ENCODE peak calls at places on chromosomes 5 and 9, in four cellular contexts. F is nephron progenitor cell, Z is brain microvascular endothelial cell, I is left lung. H is an unnamed sample.

GRCh38 chr5:59798862-59799667 is 94.5 kb downstream of the PDE4D start:
- DNase-seq in F (no peak), Z (no peak), I (no peak), H (no peak)

GRCh38 chr5:65924366-65925093 is 1.8 kb upstream of the ERBIN start:
- DNase-seq in F (no peak), Z (no peak), I (no peak), H (no peak)

GRCh38 chr5:135139397-135140134 is 105.5 kb upstream of the PITX1 start:
- DNase-seq in F (peak), Z (peak), I (no peak), H (no peak)

GRCh38 chr9:133826289-133827085 is 88.3 kb upstream of the SARDH start:
- DNase-seq in F (no peak), Z (no peak), I (no peak), H (no peak)

GRCh38 chr9:15243086-15243485 is 63.9 kb downstream of the TTC39B start:
- DNase-seq in F (no peak), Z (no peak), I (no peak), H (no peak)

GRCh38 chr5:116130471-116130870 is 45.6 kb downstream of the COMMD10 start:
- DNase-seq in F (no peak), Z (peak), I (no peak), H (no peak)

GRCh38 chr5:108788142-108788541 is 40.4 kb downstream of the FER start:
- DNase-seq in F (no peak), Z (no peak), I (no peak), H (no peak)

GRCh38 chr9:136326061-136326776 is 1.1 kb upstream of the GPSM1 start:
- DNase-seq in F (peak), Z (peak), I (no peak), H (no peak)

GRCh38 chr5:179819296-179820126 is 1.2 kb upstream of the SQSTM1 start:
- DNase-seq in F (peak), Z (peak), I (peak), H (peak)

GRCh38 chr5:120134944-120135343 is 329.2 kb upstream of the PRR16 start:
- DNase-seq in F (no peak), Z (no peak), I (no peak), H (no peak)

GRCh38 chr9:131661954-131662621 is 77.8 kb downstream of the RAPGEF1 start:
- DNase-seq in F (no peak), Z (no peak), I (no peak), H (no peak)

GRCh38 chr5:6328173-6328572 is 50.2 kb downstream of the MED10 start:
- DNase-seq in F (peak), Z (peak), I (no peak), H (no peak)

GRCh38 chr5:131169810-131170539 is 769 bp upstream of the LYRM7 start:
- DNase-seq in F (no peak), Z (no peak), I (no peak), H (no peak)

GRCh38 chr9:129888085-129888808 is 53.0 kb downstream of the USP20 start:
- DNase-seq in F (no peak), Z (no peak), I (peak), H (peak)

GRCh38 chr5:36027711-36028110 is 36.5 kb upstream of the UGT3A1 start:
- DNase-seq in F (no peak), Z (no peak), I (no peak), H (no peak)

GRCh38 chr5:10536511-10536910 is 27.4 kb upstream of the ANKRD33B start:
- DNase-seq in F (no peak), Z (no peak), I (no peak), H (no peak)

GRCh38 chr5:40277161-40277906 is 402.4 kb upstream of the PTGER4 start:
- DNase-seq in F (no peak), Z (no peak), I (no peak), H (no peak)

GRCh38 chr5:150000990-150001659 is 586 bp downstream of the HMGXB3 start:
- DNase-seq in F (peak), Z (no peak), I (peak), H (peak)

GRCh38 chr5:38347040-38347763 is 88.8 kb downstream of the EGFLAM start:
- DNase-seq in F (no peak), Z (peak), I (no peak), H (no peak)

GRCh38 chr9:38309324-38310195 is 82.9 kb upstream of the ALDH1B1 start:
- DNase-seq in F (no peak), Z (no peak), I (no peak), H (no peak)

GRCh38 chr9:130607640-130608420 is 28.5 kb downstream of the FUBP3 start:
- DNase-seq in F (no peak), Z (peak), I (no peak), H (no peak)

GRCh38 chr5:65967288-65968066 is 41.1 kb downstream of the ERBIN start:
- DNase-seq in F (no peak), Z (no peak), I (no peak), H (no peak)

GRCh38 chr9:72315510-72316287 is 49.3 kb downstream of the ZFAND5 start:
- DNase-seq in F (peak), Z (no peak), I (peak), H (no peak)

GRCh38 chr5:50856720-50857119 is 190.3 kb downstream of the PARP8 start:
- DNase-seq in F (no peak), Z (no peak), I (no peak), H (no peak)

GRCh38 chr5:131983244-131983771 is 28.1 kb downstream of the ACSL6 start:
- DNase-seq in F (peak), Z (no peak), I (no peak), H (no peak)

GRCh38 chr5:79488775-79489174 is 25.2 kb downstream of the HOMER1 start:
- DNase-seq in F (no peak), Z (no peak), I (no peak), H (no peak)

GRCh38 chr9:6414291-6414690 is 1.3 kb downstream of the UHRF2 start:
- DNase-seq in F (peak), Z (peak), I (no peak), H (no peak)

GRCh38 chr9:116749176-116749575 is 62.1 kb downstream of the TRIM32 start:
- DNase-seq in F (no peak), Z (no peak), I (no peak), H (no peak)

GRCh38 chr9:116753389-116753788 is 66.3 kb downstream of the TRIM32 start:
- DNase-seq in F (no peak), Z (no peak), I (no peak), H (no peak)

DNA sequence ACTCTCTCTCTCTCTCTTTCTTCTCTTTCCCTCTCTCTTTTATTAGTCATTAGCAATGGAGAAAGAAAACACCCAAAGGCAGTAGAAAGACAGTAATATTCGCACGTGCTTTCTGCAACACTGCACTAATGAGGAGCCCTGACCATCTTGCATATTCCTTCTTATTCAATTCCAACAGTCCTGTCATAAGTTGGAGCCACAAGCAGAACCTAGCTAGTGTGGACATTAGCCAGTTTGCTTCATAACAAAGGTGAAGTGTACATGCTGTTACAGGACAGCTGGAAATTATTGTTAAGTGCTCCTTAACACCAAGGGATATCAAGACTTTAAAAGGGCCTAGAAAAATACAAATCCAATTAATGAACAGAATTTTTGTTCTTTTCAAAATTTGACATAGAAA is 63.4 kb downstream of the TRIM32 start:
- DNase-seq in F (no peak), Z (no peak), I (no peak), H (no peak)
- TF ChIP-seq CTCF in F (no peak), Z (no peak), I (no peak), H (no peak)

GRCh38 chr5:820245-820644 is 30.5 kb downstream of the ZDHHC11 start:
- DNase-seq in F (no peak), Z (no peak), I (no peak), H (no peak)

GRCh38 chr5:819078-819477 is 31.7 kb downstream of the ZDHHC11 start:
- DNase-seq in F (no peak), Z (no peak), I (no peak), H (no peak)

GRCh38 chr5:816176-816575 is 31.6 kb upstream of the ZDHHC11B start:
- DNase-seq in F (no peak), Z (no peak), I (no peak), H (no peak)

DNA sequence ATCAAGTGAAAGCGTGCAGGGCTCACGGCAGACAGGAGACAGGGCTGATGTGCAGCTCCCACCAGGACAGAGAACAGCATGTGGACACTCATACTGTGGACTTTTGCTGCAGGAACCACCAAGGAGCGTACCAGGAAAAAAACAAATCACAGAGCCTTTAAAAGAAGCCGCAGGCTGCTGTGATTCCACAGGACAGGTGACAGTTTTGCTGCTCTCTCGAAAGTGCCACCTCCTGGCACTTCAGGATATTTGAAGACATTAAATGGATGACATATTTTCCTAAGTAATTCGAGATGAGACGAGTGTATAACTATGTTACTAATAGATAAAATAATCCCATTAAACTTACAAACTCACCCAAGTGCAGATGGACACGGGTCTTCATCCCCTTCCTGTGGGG is 29.3 kb downstream of the ZDHHC11 start:
- DNase-seq in F (no peak), Z (no peak), I (no peak), H (no peak)
- TF ChIP-seq CTCF in F (no peak), Z (no peak), I (no peak), H (no peak)

GRCh38 chr9:105413486-105414068 is 34.3 kb upstream of the FSD1L start:
- DNase-seq in F (no peak), Z (peak), I (no peak), H (no peak)
- TF ChIP-seq CTCF in F (no peak), Z (peak), I (no peak), H (no peak)

GRCh38 chr5:112861638-112861985 is 525 bp downstream of the SRP19 start:
- DNase-seq in F (no peak), Z (no peak), I (no peak), H (no peak)

GRCh38 chr5:112863549-112863948 is 2.5 kb downstream of the SRP19 start:
- DNase-seq in F (no peak), Z (peak), I (no peak), H (no peak)

GRCh38 chr5:112857866-112858265 is 3.2 kb upstream of the SRP19 start:
- DNase-seq in F (no peak), Z (no peak), I (no peak), H (no peak)

GRCh38 chr5:112862085-112862484 is 998 bp downstream of the SRP19 start:
- DNase-seq in F (peak), Z (no peak), I (no peak), H (no peak)

DNA sequence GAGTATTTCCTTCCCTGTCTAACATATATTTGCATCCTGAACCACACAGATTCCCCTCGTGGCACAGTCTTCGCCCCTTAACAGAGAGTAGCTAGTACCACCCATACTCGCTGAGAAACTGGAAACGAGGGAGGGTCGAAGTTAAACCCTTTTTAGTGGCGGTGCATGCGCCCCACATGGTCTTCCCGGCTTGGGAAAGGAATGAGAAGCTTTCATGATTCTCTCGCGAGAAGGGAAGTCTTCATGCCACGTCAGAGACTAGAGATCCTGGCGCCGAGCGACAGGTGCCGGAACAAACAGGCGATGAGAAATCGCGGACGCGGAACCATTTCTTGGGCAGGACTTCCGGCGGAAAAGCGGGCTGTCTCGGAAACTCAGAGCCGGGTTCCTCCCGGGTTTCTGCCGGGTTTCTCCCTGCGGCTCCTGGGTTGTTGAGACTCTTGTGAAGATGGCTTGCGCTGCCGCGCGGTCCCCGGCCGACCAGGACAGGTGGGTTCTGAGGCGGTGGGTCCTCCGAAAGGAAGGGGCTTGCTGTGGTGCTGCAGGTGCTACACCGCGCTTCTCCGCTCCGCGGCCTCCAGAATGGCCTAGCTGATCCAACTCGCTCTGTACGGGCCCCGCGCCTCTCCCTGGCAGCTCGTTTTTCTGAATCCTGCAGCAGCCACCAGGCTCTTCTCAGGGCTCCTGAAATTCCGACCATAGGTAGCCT is at the start of gene SRP19:
- DNase-seq in F (peak), Z (peak), I (peak), H (peak)
- TF ChIP-seq CTCF in F (no peak), Z (no peak), I (no peak), H (no peak)

DNA sequence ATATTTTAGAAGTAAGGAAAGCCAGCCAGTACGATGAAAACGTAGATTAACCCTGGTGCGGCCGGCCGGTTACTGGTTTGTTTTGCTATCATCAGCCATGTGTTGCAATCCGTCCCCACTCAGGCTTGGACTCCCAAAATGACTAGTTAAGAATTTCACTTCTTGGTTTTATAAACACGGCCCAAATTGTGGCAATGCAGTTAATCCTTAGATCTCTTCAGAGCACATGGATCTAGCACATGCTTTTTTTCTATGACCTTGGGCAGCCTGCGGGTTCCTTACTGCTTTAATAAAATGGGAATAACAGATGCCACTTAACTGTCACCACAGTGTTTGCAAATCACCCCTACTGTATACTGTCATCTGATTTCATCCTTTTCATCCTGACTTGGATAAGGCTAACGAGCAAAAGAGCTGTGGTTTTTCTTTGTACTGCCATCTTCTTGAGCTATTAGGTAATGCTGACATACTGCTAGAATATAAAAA is 1.5 kb downstream of the NDFIP1 start:
- DNase-seq in F (peak), Z (no peak), I (no peak), H (no peak)
- TF ChIP-seq CTCF in F (no peak), Z (no peak), I (no peak), H (no peak)

GRCh38 chr5:94544031-94544650 is 74.3 kb downstream of the KIAA0825 start:
- DNase-seq in F (no peak), Z (peak), I (no peak), H (no peak)
- TF ChIP-seq CTCF in F (no peak), Z (no peak), I (no peak), H (no peak)

GRCh38 chr9:96620832-96621269 is 1.2 kb upstream of the CDC14B start:
- DNase-seq in F (peak), Z (no peak), I (no peak), H (no peak)

GRCh38 chr9:96619109-96619435 is 571 bp downstream of the CDC14B start:
- DNase-seq in F (no peak), Z (no peak), I (no peak), H (no peak)

GRCh38 chr9:96620155-96620514 is 492 bp upstream of the CDC14B start:
- DNase-seq in F (no peak), Z (no peak), I (no peak), H (no peak)

GRCh38 chr9:96618209-96619108 is 1.2 kb downstream of the CDC14B start:
- DNase-seq in F (peak), Z (peak), I (peak), H (no peak)

GRCh38 chr9:96619491-96620154 is at the start of gene CDC14B:
- DNase-seq in F (peak), Z (peak), I (peak), H (peak)
- TF ChIP-seq CTCF in F (no peak), Z (no peak), I (no peak), H (no peak)